ENCODE peak calls at places on chromosomes 11 and 22, in four cellular contexts. F, M, D and U are unnamed samples.

GRCh38 chr11:57427692-57428082 is 766 bp upstream of the SLC43A3 start:
- DNase-seq in F (no peak), M (no peak), D (no peak), U (peak; percentile 40)

GRCh38 chr11:55942785-55943392 is 6.7 kb upstream of the OR5I1 start:
- DNase-seq in F (peak; percentile 57), M (peak; percentile 1), D (no peak), U (no peak)

GRCh38 chr22:46043816-46044717 is 67.1 kb upstream of the WNT7B start:
- DNase-seq in F (no peak), M (no peak), D (peak; percentile 82), U (peak; percentile 86)

GRCh38 chr11:72575533-72576170 is 98.6 kb downstream of the PDE2A start:
- DNase-seq in F (no peak), M (no peak), D (no peak), U (peak; percentile 1)

GRCh38 chr11:23573430-23573829 is 713.2 kb upstream of the CCDC179 start:
- DNase-seq in F (no peak), M (peak; percentile 14), D (no peak), U (no peak)

GRCh38 chr22:29479417-29480261 is at the start of gene NEFH:
- DNase-seq in F (peak; percentile 12), M (no peak), D (no peak), U (peak; percentile 46)

GRCh38 chr11:44817207-44817944 is 90.6 kb downstream of the TSPAN18 start:
- DNase-seq in F (no peak), M (no peak), D (peak; percentile 24), U (no peak)

GRCh38 chr11:47616726-47617416 is 22.7 kb upstream of the C1QTNF4 start:
- DNase-seq in F (peak; percentile 57), M (peak; percentile 75), D (no peak), U (peak; percentile 49)

GRCh38 chr11:83070878-83071640 is 638 bp downstream of the RAB30 start:
- DNase-seq in F (peak; percentile 53), M (no peak), D (peak; percentile 61), U (peak; percentile 44)

GRCh38 chr22:40348025-40348658 is 1.8 kb downstream of the ADSL start:
- DNase-seq in F (peak; percentile 48), M (peak; percentile 44), D (peak; percentile 60), U (peak; percentile 54)
- H3K4me3 ChIP-seq in F (no peak overlapping the region), M (peak overlapping the region; percentile 7), D (no peak overlapping the region), U (no peak overlapping the region)

DNA sequence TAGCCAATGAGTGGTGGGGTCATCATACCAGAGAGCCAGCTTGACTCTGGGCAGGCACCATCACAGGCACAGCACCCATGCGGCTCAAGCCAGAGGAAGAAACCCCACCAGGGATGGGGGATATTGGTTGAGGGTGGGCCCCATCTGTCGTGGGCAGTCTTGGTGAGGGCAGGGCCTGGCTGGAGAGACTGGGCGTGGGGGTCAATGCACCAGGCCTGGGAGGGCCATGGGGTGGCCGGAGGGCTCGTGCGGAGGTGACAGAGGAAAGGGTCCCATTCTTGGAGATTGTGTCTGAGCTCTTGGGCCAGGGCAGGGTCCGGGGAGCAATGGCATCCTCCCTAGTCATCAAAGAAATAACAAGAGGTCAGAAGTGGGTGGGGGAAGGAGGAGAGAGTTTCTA is 1.6 kb upstream of the VSIG2 start:
- DNase-seq in F (no peak), M (no peak), D (no peak), U (no peak)
- H3K27me3 ChIP-seq in F (no peaks in the 10 kb centered on the region), M (no peaks in the 10 kb centered on the region), D (peaks cover 3% of the 10 kb centered on the region), U (peaks cover 29% of the 10 kb centered on the region)

GRCh38 chr11:45904309-45904915 is 2.7 kb downstream of the FREY1 start:
- DNase-seq in F (no peak), M (no peak), D (no peak), U (no peak)
- TF ChIP-seq CTCF in F (no peak), M (no peak), D (no peak), U (no peak)

GRCh38 chr22:50674127-50674493 is 1.5 kb downstream of the SHANK3 start:
- DNase-seq in F (no peak), M (no peak), D (no peak), U (no peak)
- H3K4me3 ChIP-seq in F (peak overlapping the region; percentile 55), M (no peak overlapping the region), D (no peak overlapping the region), U (peak overlapping the region; percentile 67)

GRCh38 chr22:22655452-22656108 is 11.2 kb downstream of the GGTLC2 start:
- DNase-seq in F (no peak), M (no peak), D (no peak), U (no peak)
- H3K27me3 ChIP-seq in F (no peaks in the 10 kb centered on the region), M (peaks cover 23% of the 10 kb centered on the region), D (no peaks in the 10 kb centered on the region), U (peaks cover 7% of the 10 kb centered on the region)